ENCODE peak calls at places on chromosomes 11 and 22, in eight cellular contexts. One of them, this sample, is unnamed. For H3K4me1, the result is how much of the 10 kb centered on the place peaks cover.

GRCh38 chr22:44335903-44336803 is 23.4 kb upstream of the SHISAL1 start:
- DNase-seq in A549: no peak
- DNase-seq in uterus: no peak
- DNase-seq in K562: no peak
- DNase-seq in left ventricle myocardium inferior: no peak
- DNase-seq in breast epithelium: no peak
- DNase-seq in endodermal cell: no peak
- DNase-seq in CD8-positive, alpha-beta T cell: no peak
- DNase-seq in this sample: no peak

GRCh38 chr11:94956963-94957362 is 16.4 kb downstream of the CWC15 start:
- DNase-seq in endodermal cell: no peak
- DNase-seq in K562: no peak
- DNase-seq in CD8-positive, alpha-beta T cell: no peak
- DNase-seq in A549: no peak
- DNase-seq in breast epithelium: no peak
- DNase-seq in uterus: no peak
- DNase-seq in left ventricle myocardium inferior: no peak
- DNase-seq in this sample: no peak

GRCh38 chr11:67372993-67373915 is at the start of gene CLCF1:
- DNase-seq in CD8-positive, alpha-beta T cell: peak
- DNase-seq in A549: peak
- DNase-seq in uterus: peak
- DNase-seq in breast epithelium: peak
- DNase-seq in K562: peak
- DNase-seq in left ventricle myocardium inferior: peak
- DNase-seq in endodermal cell: peak
- DNase-seq in this sample: peak

GRCh38 chr11:3747704-3748103 is 49.6 kb downstream of the NUP98 start:
- DNase-seq in left ventricle myocardium inferior: no peak
- DNase-seq in breast epithelium: no peak
- DNase-seq in CD8-positive, alpha-beta T cell: no peak
- DNase-seq in uterus: no peak
- DNase-seq in K562: no peak
- DNase-seq in A549: no peak
- DNase-seq in endodermal cell: no peak
- DNase-seq in this sample: no peak

GRCh38 chr11:44759743-44760476 is 33.1 kb downstream of the TSPAN18 start:
- DNase-seq in breast epithelium: no peak
- DNase-seq in left ventricle myocardium inferior: no peak
- DNase-seq in A549: no peak
- DNase-seq in endodermal cell: peak
- DNase-seq in K562: no peak
- DNase-seq in CD8-positive, alpha-beta T cell: no peak
- DNase-seq in uterus: no peak
- DNase-seq in this sample: no peak

GRCh38 chr11:59556115-59556882 is 45.0 kb downstream of the OR4D9 start:
- DNase-seq in left ventricle myocardium inferior: peak
- DNase-seq in uterus: peak
- DNase-seq in CD8-positive, alpha-beta T cell: peak
- DNase-seq in K562: peak
- DNase-seq in breast epithelium: no peak
- DNase-seq in A549: no peak
- DNase-seq in endodermal cell: peak
- DNase-seq in this sample: peak

GRCh38 chr11:103812680-103813079 is 223.8 kb upstream of the DDI1 start:
- DNase-seq in A549: no peak
- DNase-seq in breast epithelium: no peak
- DNase-seq in uterus: no peak
- DNase-seq in K562: no peak
- DNase-seq in left ventricle myocardium inferior: no peak
- DNase-seq in endodermal cell: no peak
- DNase-seq in CD8-positive, alpha-beta T cell: no peak
- DNase-seq in this sample: no peak

GRCh38 chr11:86294026-86294425 is 8.0 kb upstream of the HIKESHI start:
- DNase-seq in CD8-positive, alpha-beta T cell: no peak
- DNase-seq in left ventricle myocardium inferior: no peak
- DNase-seq in K562: no peak
- DNase-seq in endodermal cell: no peak
- DNase-seq in uterus: no peak
- DNase-seq in A549: no peak
- DNase-seq in breast epithelium: no peak
- DNase-seq in this sample: no peak

GRCh38 chr11:3154001-3154599 is 11.0 kb downstream of the OSBPL5 start:
- DNase-seq in A549: no peak
- DNase-seq in CD8-positive, alpha-beta T cell: no peak
- DNase-seq in K562: peak
- DNase-seq in endodermal cell: no peak
- DNase-seq in breast epithelium: no peak
- DNase-seq in uterus: no peak
- DNase-seq in left ventricle myocardium inferior: peak
- DNase-seq in this sample: no peak

GRCh38 chr22:39574779-39575551 is 4.4 kb downstream of the CACNA1I start:
- DNase-seq in uterus: no peak
- DNase-seq in K562: peak
- DNase-seq in breast epithelium: no peak
- DNase-seq in endodermal cell: no peak
- DNase-seq in left ventricle myocardium inferior: no peak
- DNase-seq in CD8-positive, alpha-beta T cell: no peak
- DNase-seq in A549: peak
- DNase-seq in this sample: peak

GRCh38 chr11:110491577-110492352 is 62.0 kb downstream of the FDX1 start:
- DNase-seq in K562: no peak
- DNase-seq in uterus: no peak
- DNase-seq in CD8-positive, alpha-beta T cell: no peak
- DNase-seq in A549: no peak
- DNase-seq in breast epithelium: no peak
- DNase-seq in left ventricle myocardium inferior: no peak
- DNase-seq in endodermal cell: peak
- DNase-seq in this sample: no peak

GRCh38 chr22:44965171-44965570 is 44.6 kb downstream of the PHF21B start:
- DNase-seq in CD8-positive, alpha-beta T cell: no peak
- DNase-seq in left ventricle myocardium inferior: no peak
- DNase-seq in endodermal cell: no peak
- DNase-seq in uterus: no peak
- DNase-seq in A549: no peak
- DNase-seq in K562: no peak
- DNase-seq in breast epithelium: no peak
- DNase-seq in this sample: no peak

GRCh38 chr11:94060401-94060800 is 39.2 kb downstream of the HEPHL1 start:
- DNase-seq in uterus: no peak
- DNase-seq in breast epithelium: no peak
- DNase-seq in endodermal cell: no peak
- DNase-seq in K562: no peak
- DNase-seq in A549: no peak
- DNase-seq in CD8-positive, alpha-beta T cell: no peak
- DNase-seq in left ventricle myocardium inferior: no peak
- DNase-seq in this sample: no peak

GRCh38 chr11:116697011-116697410 is 75.8 kb downstream of the BUD13 start:
- DNase-seq in endodermal cell: peak
- DNase-seq in uterus: no peak
- DNase-seq in CD8-positive, alpha-beta T cell: peak
- DNase-seq in breast epithelium: peak
- DNase-seq in left ventricle myocardium inferior: no peak
- DNase-seq in K562: no peak
- DNase-seq in A549: no peak
- DNase-seq in this sample: no peak

GRCh38 chr11:61828629-61829407 is 718 bp downstream of the FADS2 start:
- DNase-seq in endodermal cell: peak
- DNase-seq in K562: no peak
- DNase-seq in A549: peak
- DNase-seq in left ventricle myocardium inferior: peak
- DNase-seq in breast epithelium: no peak
- DNase-seq in CD8-positive, alpha-beta T cell: peak
- DNase-seq in uterus: peak
- DNase-seq in this sample: peak

GRCh38 chr11:12330491-12331231 is 46.7 kb upstream of the PARVA start:
- DNase-seq in uterus: no peak
- DNase-seq in endodermal cell: peak
- DNase-seq in left ventricle myocardium inferior: no peak
- DNase-seq in K562: no peak
- DNase-seq in A549: no peak
- DNase-seq in breast epithelium: no peak
- DNase-seq in CD8-positive, alpha-beta T cell: no peak
- DNase-seq in this sample: no peak

GRCh38 chr11:43376594-43376993 is 17.9 kb downstream of the TTC17 start:
- DNase-seq in left ventricle myocardium inferior: no peak
- DNase-seq in CD8-positive, alpha-beta T cell: no peak
- DNase-seq in uterus: no peak
- DNase-seq in K562: no peak
- DNase-seq in endodermal cell: no peak
- DNase-seq in A549: no peak
- DNase-seq in breast epithelium: no peak
- DNase-seq in this sample: no peak

GRCh38 chr22:19576460-19577421 is 52.5 kb upstream of the CLDN5 start:
- DNase-seq in A549: no peak
- DNase-seq in left ventricle myocardium inferior: peak
- DNase-seq in breast epithelium: no peak
- DNase-seq in K562: peak
- DNase-seq in endodermal cell: peak
- DNase-seq in uterus: no peak
- DNase-seq in CD8-positive, alpha-beta T cell: peak
- DNase-seq in this sample: no peak

GRCh38 chr11:15852179-15852578 is 504.2 kb downstream of the SOX6 start:
- DNase-seq in breast epithelium: no peak
- DNase-seq in left ventricle myocardium inferior: no peak
- DNase-seq in A549: no peak
- DNase-seq in endodermal cell: peak
- DNase-seq in K562: peak
- DNase-seq in uterus: no peak
- DNase-seq in CD8-positive, alpha-beta T cell: no peak
- DNase-seq in this sample: no peak

GRCh38 chr11:72234514-72234830 is 9.5 kb downstream of the PHOX2A start:
- DNase-seq in K562: no peak
- DNase-seq in CD8-positive, alpha-beta T cell: peak
- DNase-seq in endodermal cell: peak
- DNase-seq in breast epithelium: no peak
- DNase-seq in A549: no peak
- DNase-seq in uterus: no peak
- DNase-seq in left ventricle myocardium inferior: no peak
- DNase-seq in this sample: no peak

GRCh38 chr22:35564975-35565867 is 24.6 kb downstream of the RASD2 start:
- DNase-seq in uterus: no peak
- DNase-seq in CD8-positive, alpha-beta T cell: no peak
- DNase-seq in K562: no peak
- DNase-seq in breast epithelium: no peak
- DNase-seq in left ventricle myocardium inferior: no peak
- DNase-seq in endodermal cell: no peak
- DNase-seq in A549: no peak
- DNase-seq in this sample: no peak
- TF ChIP-seq CTCF in uterus: no peak
- TF ChIP-seq CTCF in CD8-positive, alpha-beta T cell: no peak
- TF ChIP-seq CTCF in K562: no peak
- TF ChIP-seq CTCF in breast epithelium: no peak
- TF ChIP-seq CTCF in left ventricle myocardium inferior: no peak
- TF ChIP-seq CTCF in endodermal cell: no peak
- TF ChIP-seq CTCF in A549: no peak
- TF ChIP-seq CTCF in this sample: no peak

GRCh38 chr22:31613286-31613903 is 48.6 kb downstream of the PISD start:
- DNase-seq in endodermal cell: no peak
- DNase-seq in left ventricle myocardium inferior: no peak
- DNase-seq in CD8-positive, alpha-beta T cell: no peak
- DNase-seq in A549: no peak
- DNase-seq in K562: no peak
- DNase-seq in uterus: no peak
- DNase-seq in breast epithelium: no peak
- DNase-seq in this sample: no peak
- H3K4me1 ChIP-seq in endodermal cell: under half
- H3K4me1 ChIP-seq in left ventricle myocardium inferior: under half
- H3K4me1 ChIP-seq in CD8-positive, alpha-beta T cell: under half
- H3K4me1 ChIP-seq in A549: under half
- H3K4me1 ChIP-seq in K562: under half
- H3K4me1 ChIP-seq in uterus: under half
- H3K4me1 ChIP-seq in breast epithelium: under half
- H3K4me1 ChIP-seq in this sample: under half

GRCh38 chr11:32430586-32431357 is 4.6 kb downstream of the WT1 start:
- DNase-seq in uterus: peak
- DNase-seq in breast epithelium: no peak
- DNase-seq in endodermal cell: peak
- DNase-seq in A549: no peak
- DNase-seq in CD8-positive, alpha-beta T cell: no peak
- DNase-seq in K562: no peak
- DNase-seq in left ventricle myocardium inferior: no peak
- DNase-seq in this sample: no peak
- H3K4me3 ChIP-seq in uterus: peak
- H3K4me3 ChIP-seq in breast epithelium: peak
- H3K4me3 ChIP-seq in endodermal cell: peak
- H3K4me3 ChIP-seq in A549: no peak
- H3K4me3 ChIP-seq in CD8-positive, alpha-beta T cell: no peak
- H3K4me3 ChIP-seq in K562: no peak
- H3K4me3 ChIP-seq in left ventricle myocardium inferior: peak
- H3K4me3 ChIP-seq in this sample: no peak

GRCh38 chr11:125304111-125304639 is 139.6 kb downstream of the PKNOX2 start:
- DNase-seq in K562: no peak
- DNase-seq in breast epithelium: no peak
- DNase-seq in uterus: no peak
- DNase-seq in endodermal cell: no peak
- DNase-seq in left ventricle myocardium inferior: no peak
- DNase-seq in CD8-positive, alpha-beta T cell: no peak
- DNase-seq in A549: no peak
- DNase-seq in this sample: no peak

GRCh38 chr11:125304876-125305275 is 140.3 kb downstream of the PKNOX2 start:
- DNase-seq in breast epithelium: no peak
- DNase-seq in endodermal cell: no peak
- DNase-seq in left ventricle myocardium inferior: no peak
- DNase-seq in A549: no peak
- DNase-seq in CD8-positive, alpha-beta T cell: no peak
- DNase-seq in K562: no peak
- DNase-seq in uterus: no peak
- DNase-seq in this sample: no peak

GRCh38 chr11:125301301-125301700 is 136.8 kb downstream of the PKNOX2 start:
- DNase-seq in uterus: no peak
- DNase-seq in CD8-positive, alpha-beta T cell: no peak
- DNase-seq in A549: no peak
- DNase-seq in left ventricle myocardium inferior: no peak
- DNase-seq in endodermal cell: no peak
- DNase-seq in K562: no peak
- DNase-seq in breast epithelium: no peak
- DNase-seq in this sample: no peak

GRCh38 chr11:125305346-125305745 is 140.8 kb downstream of the PKNOX2 start:
- DNase-seq in left ventricle myocardium inferior: no peak
- DNase-seq in CD8-positive, alpha-beta T cell: no peak
- DNase-seq in breast epithelium: no peak
- DNase-seq in K562: no peak
- DNase-seq in uterus: no peak
- DNase-seq in A549: no peak
- DNase-seq in endodermal cell: no peak
- DNase-seq in this sample: no peak

DNA sequence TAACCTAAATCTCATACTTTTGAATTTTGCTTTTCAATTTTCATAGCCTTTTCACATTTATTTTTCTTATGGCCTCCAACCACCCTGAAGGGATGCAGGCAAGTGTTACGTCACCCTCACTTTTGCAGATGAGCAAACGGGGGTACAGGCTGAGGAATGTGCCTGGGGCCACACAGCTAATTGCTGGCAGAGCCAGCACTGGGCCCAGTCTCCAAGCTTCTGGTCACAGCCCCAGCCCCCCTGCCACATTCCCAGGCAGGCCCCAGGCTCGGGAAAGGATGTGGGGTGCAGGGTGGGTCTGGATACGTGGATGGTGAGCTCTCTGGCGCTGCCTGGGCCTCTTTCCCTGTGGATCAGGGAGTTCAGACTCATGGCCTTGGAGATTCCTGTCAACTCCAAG is 138.6 kb downstream of the PKNOX2 start:
- DNase-seq in uterus: no peak
- DNase-seq in K562: no peak
- DNase-seq in CD8-positive, alpha-beta T cell: no peak
- DNase-seq in breast epithelium: no peak
- DNase-seq in A549: no peak
- DNase-seq in left ventricle myocardium inferior: no peak
- DNase-seq in endodermal cell: no peak
- DNase-seq in this sample: no peak
- TF ChIP-seq CTCF in uterus: no peak
- TF ChIP-seq CTCF in K562: no peak
- TF ChIP-seq CTCF in CD8-positive, alpha-beta T cell: no peak
- TF ChIP-seq CTCF in breast epithelium: no peak
- TF ChIP-seq CTCF in A549: no peak
- TF ChIP-seq CTCF in left ventricle myocardium inferior: no peak
- TF ChIP-seq CTCF in endodermal cell: no peak
- TF ChIP-seq CTCF in this sample: no peak